ENCODE peak calls at places on chromosomes 4 and X, in six cellular contexts. Y, Q, Z, I, C and W are unnamed samples.

GRCh38 chr4:53009824-53010223 is 147.7 kb downstream of the RASL11B start:
- DNase-seq in Y (no peak), Q (no peak), Z (no peak), I (no peak), C (no peak), W (no peak)

GRCh38 chr4:54513741-54514140 is 144.0 kb upstream of the KIT start:
- DNase-seq in Y (no peak), Q (no peak), Z (no peak), I (no peak), C (no peak), W (no peak)

GRCh38 chr4:88442636-88443260 is 14.2 kb upstream of the HERC5 start:
- DNase-seq in Y (peak), Q (peak), Z (no peak), I (no peak), C (no peak), W (no peak)

GRCh38 chr4:123564758-123565346 is 168.3 kb downstream of the SPRY1 start:
- DNase-seq in Y (peak), Q (peak), Z (peak), I (peak), C (peak), W (peak)

GRCh38 chr4:179196511-179196910 is 1754.3 kb upstream of the AGA start:
- DNase-seq in Y (peak), Q (peak), Z (no peak), I (peak), C (peak), W (peak)

GRCh38 chr4:148022975-148023374 is 291.1 kb downstream of the ARHGAP10 start:
- DNase-seq in Y (no peak), Q (no peak), Z (no peak), I (no peak), C (no peak), W (no peak)

GRCh38 chr4:106201373-106201772 is 114.6 kb downstream of the TBCK start:
- DNase-seq in Y (peak), Q (peak), Z (no peak), I (peak), C (peak), W (no peak)

GRCh38 chrX:74325130-74326059 is 21.4 kb downstream of the ZCCHC13 start:
- DNase-seq in Y (peak), Q (no peak), Z (no peak), I (peak), C (no peak), W (no peak)

GRCh38 chr4:159927781-159928180 is 824.9 kb downstream of the RAPGEF2 start:
- DNase-seq in Y (no peak), Q (no peak), Z (no peak), I (no peak), C (no peak), W (no peak)

GRCh38 chr4:114780205-114780604 is 181.6 kb downstream of the UGT8 start:
- DNase-seq in Y (peak), Q (peak), Z (peak), I (peak), C (peak), W (peak)

GRCh38 chrX:136725446-136726104 is 55.2 kb downstream of the ARHGEF6 start:
- DNase-seq in Y (no peak), Q (peak), Z (no peak), I (no peak), C (peak), W (peak)

GRCh38 chr4:114519368-114519767 is 79.2 kb upstream of the UGT8 start:
- DNase-seq in Y (no peak), Q (no peak), Z (no peak), I (peak), C (no peak), W (no peak)

GRCh38 chr4:37812713-37813112 is 13.8 kb upstream of the PGM2 start:
- DNase-seq in Y (no peak), Q (peak), Z (no peak), I (no peak), C (peak), W (peak)

GRCh38 chr4:25085621-25086020 is 54.9 kb upstream of the LGI2 start:
- DNase-seq in Y (no peak), Q (no peak), Z (no peak), I (no peak), C (no peak), W (no peak)

GRCh38 chr4:138897818-138898226 is 117.8 kb upstream of the NOCT start:
- DNase-seq in Y (no peak), Q (peak), Z (no peak), I (no peak), C (peak), W (peak)

GRCh38 chr4:7784131-7784870 is 155.4 kb downstream of the AFAP1 start:
- DNase-seq in Y (no peak), Q (no peak), Z (no peak), I (no peak), C (no peak), W (no peak)

GRCh38 chr4:110112056-110112455 is 86.4 kb downstream of the ELOVL6 start:
- DNase-seq in Y (no peak), Q (no peak), Z (no peak), I (no peak), C (no peak), W (no peak)

GRCh38 chr4:144316869-144317268 is 176.4 kb upstream of the GYPA start:
- DNase-seq in Y (no peak), Q (no peak), Z (no peak), I (no peak), C (no peak), W (no peak)

GRCh38 chr4:99754756-99755155 is 61.9 kb upstream of the DAPP1 start:
- DNase-seq in Y (no peak), Q (peak), Z (no peak), I (no peak), C (no peak), W (no peak)

GRCh38 chrX:141201962-141202361 is 25.0 kb upstream of the LDOC1 start:
- DNase-seq in Y (no peak), Q (no peak), Z (no peak), I (no peak), C (no peak), W (no peak)

GRCh38 chr4:33780952-33781655 is 2463.2 kb downstream of the ARAP2 start:
- DNase-seq in Y (no peak), Q (peak), Z (peak), I (no peak), C (peak), W (peak)

GRCh38 chr4:117385531-117385930 is 300.2 kb upstream of the TRAM1L1 start:
- DNase-seq in Y (no peak), Q (peak), Z (no peak), I (no peak), C (peak), W (peak)

GRCh38 chr4:27357283-27357682 is 496.6 kb downstream of the STIM2 start:
- DNase-seq in Y (peak), Q (peak), Z (no peak), I (no peak), C (peak), W (no peak)

GRCh38 chr4:86818211-86818610 is 31.0 kb downstream of the SLC10A6 start:
- DNase-seq in Y (no peak), Q (peak), Z (no peak), I (no peak), C (no peak), W (peak)

GRCh38 chrX:130085551-130085986 is 24.7 kb downstream of the ELF4 start:
- DNase-seq in Y (no peak), Q (peak), Z (no peak), I (no peak), C (no peak), W (no peak)

GRCh38 chrX:22300130-22300529 is 27.4 kb downstream of the CBLL2 start:
- DNase-seq in Y (no peak), Q (peak), Z (peak), I (no peak), C (peak), W (peak)

GRCh38 chrX:131747173-131747572 is 203.3 kb downstream of the OR13H1 start:
- DNase-seq in Y (no peak), Q (peak), Z (no peak), I (no peak), C (peak), W (peak)

GRCh38 chrX:131752493-131753198 is 208.8 kb downstream of the OR13H1 start:
- DNase-seq in Y (no peak), Q (peak), Z (no peak), I (no peak), C (peak), W (peak)
- TF ChIP-seq CTCF in Y (no peak), Q (no peak), Z (no peak), I (no peak), C (no peak), W (no peak)

GRCh38 chrX:39956803-39957394 is 140.9 kb downstream of the BCOR start:
- DNase-seq in Y (no peak), Q (no peak), Z (no peak), I (no peak), C (no peak), W (no peak)

GRCh38 chrX:39955621-39956020 is 142.1 kb downstream of the BCOR start:
- DNase-seq in Y (peak), Q (no peak), Z (no peak), I (peak), C (no peak), W (no peak)

GRCh38 chrX:39953027-39953426 is 144.7 kb downstream of the BCOR start:
- DNase-seq in Y (no peak), Q (no peak), Z (no peak), I (no peak), C (no peak), W (no peak)

GRCh38 chrX:39950035-39950688 is 147.6 kb downstream of the BCOR start:
- DNase-seq in Y (no peak), Q (peak), Z (no peak), I (no peak), C (peak), W (peak)

DNA sequence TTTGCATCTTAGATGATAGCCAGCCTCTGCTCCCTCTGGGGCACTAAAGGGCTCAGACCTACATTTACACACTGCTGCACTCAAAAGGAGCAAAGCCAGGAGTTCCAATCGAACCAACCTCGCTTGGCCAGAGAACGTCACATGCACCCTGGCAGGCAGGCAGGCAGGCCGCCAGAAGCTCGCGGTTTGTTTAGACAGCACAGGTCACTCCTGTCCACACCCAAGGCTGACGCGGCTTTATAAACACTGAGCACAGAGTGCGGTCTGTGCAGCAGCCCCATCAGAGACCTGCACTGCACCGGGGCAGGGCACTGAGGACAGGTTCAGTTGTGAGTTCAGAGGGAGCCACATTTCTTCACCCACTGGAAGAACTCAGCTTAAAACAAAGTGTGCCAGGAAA is 143.9 kb downstream of the BCOR start:
- DNase-seq in Y (no peak), Q (peak), Z (peak), I (no peak), C (peak), W (peak)
- H3K27ac ChIP-seq in Y (no peak), Q (no peak), Z (no peak), I (no peak), C (peak), W (no peak)

DNA sequence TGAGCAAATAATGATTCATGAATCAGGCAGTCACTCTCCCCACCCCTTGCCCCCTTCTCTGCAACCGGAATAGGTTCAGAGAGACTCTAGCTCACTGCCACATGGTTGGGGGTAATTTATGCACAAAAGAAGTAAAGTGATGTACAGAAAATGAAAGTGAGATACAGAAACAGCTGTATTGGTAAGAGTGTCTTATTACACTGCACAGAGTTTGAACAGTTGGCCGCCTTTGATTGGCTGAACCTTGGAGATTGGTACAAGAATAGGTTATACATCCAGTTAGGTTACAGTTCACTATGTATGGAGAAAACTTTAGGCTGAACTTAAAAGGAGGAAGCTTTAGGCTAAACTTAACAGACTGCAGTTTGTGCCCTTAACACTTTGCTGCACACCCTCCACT is 34.6 kb upstream of the DIAPH2 start:
- DNase-seq in Y (no peak), Q (no peak), Z (no peak), I (no peak), C (peak), W (no peak)
- TF ChIP-seq EZH2 in Y (no peak), Q (no peak), Z (no peak), I (no peak), C (no peak), W (no peak)

GRCh38 chrX:103234869-103235268 is 20.0 kb downstream of the BEX4 start:
- DNase-seq in Y (no peak), Q (no peak), Z (no peak), I (no peak), C (no peak), W (no peak)

GRCh38 chrX:103236296-103236695 is 18.7 kb downstream of the TCEAL8 start:
- DNase-seq in Y (no peak), Q (no peak), Z (no peak), I (no peak), C (peak), W (no peak)

DNA sequence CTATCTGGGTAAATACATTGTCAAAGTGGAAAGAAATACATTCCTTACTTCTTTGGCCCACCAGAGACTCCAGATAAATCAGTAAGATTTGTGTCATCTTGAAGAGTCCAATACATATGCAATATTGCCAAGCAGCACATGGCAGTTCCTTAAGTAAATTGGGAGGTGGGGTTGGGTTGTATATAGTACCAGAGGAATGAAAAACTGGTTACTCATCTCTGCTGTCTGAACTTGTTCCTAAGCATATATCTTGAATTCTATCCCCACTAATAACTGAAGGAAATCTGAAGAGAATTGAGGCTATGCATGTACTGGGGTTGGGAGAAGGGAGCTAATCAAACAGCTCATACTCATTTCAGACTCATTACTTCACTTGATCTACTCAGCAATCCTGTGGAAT is 14.8 kb downstream of the TCEAL8 start:
- DNase-seq in Y (no peak), Q (no peak), Z (no peak), I (no peak), C (no peak), W (no peak)
- TF ChIP-seq CTCF in Y (no peak), Q (no peak), Z (no peak), I (no peak), C (no peak), W (no peak)

DNA sequence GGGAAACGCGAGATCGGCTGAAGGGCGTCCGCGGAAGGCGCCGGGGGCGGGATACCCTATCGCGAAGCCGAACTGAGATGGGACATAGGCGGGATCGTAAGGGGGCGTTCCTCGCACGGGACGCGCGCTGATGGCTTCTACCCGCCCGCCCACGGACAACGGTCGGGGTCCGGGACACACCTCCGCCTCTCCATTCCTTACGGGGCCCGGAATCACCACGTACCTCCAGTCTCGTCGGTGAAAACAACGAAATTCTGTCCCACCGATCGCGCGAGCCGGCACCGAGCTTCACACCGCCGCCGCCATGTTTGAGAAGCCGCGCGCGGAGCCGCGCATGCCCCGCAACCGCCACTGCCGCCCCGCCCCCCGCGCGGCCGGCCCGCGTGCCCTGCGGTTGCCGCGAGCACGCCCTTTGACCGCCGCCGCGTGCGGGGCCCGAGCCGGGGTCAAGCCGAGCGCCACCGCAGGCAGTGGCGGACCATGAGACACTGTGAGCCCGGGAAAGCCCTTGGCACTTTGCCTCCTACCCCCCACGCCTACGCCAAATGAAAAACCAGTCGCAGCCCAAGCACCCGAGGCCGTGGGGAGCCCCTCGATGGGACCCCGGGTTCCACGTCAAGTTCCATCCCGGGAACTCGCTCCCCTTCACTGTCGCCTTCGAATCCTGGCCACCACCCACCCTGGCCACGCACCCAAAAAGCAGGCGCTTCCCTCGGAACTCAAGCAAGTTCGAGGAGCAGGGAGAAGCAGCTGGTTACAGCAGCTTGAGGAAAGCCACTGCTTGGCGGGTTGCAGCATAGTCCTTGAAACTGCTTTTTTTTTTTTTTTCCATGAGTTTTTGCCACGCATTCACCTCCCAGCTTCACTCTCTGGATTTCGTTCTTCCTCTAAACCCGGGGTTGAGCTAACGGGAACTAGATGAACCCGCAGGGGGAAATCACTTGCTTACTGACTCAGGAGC is at the start of gene SCML2:
- DNase-seq in Y (peak), Q (peak), Z (no peak), I (peak), C (peak), W (peak)
- H3K27ac ChIP-seq in Y (no peak), Q (peak), Z (peak), I (no peak), C (no peak), W (no peak)